ENCODE peak calls at places on chromosomes 16 and 17, in five cellular contexts. Y is A549, P is WTC11, F is K562, H is GM12878. I is an unnamed sample.
A peak's percentile ranks its signal among the peaks of the same experiment; 100 is the strongest.

GRCh38 chr17:68310141-68310540 is 18.8 kb downstream of the ARSG start:
- DNase-seq in Y (no peak), P (no peak), F (no peak), H (no peak), I (no peak)

GRCh38 chr17:64402469-64402868 is 11.8 kb upstream of the PECAM1 start:
- DNase-seq in Y (no peak), P (no peak), F (no peak), H (no peak), I (peak; percentile 52)

GRCh38 chr16:293043-293775 is 10.2 kb downstream of the PDIA2 start:
- DNase-seq in Y (no peak), P (no peak), F (no peak), H (no peak), I (no peak)

GRCh38 chr17:72545756-72546155 is 424.9 kb downstream of the SOX9 start:
- DNase-seq in Y (no peak), P (no peak), F (no peak), H (no peak), I (no peak)

GRCh38 chr17:39197380-39198185 is at the start of gene CACNB1:
- DNase-seq in Y (peak; percentile 78), P (peak; percentile 85), F (peak; percentile 86), H (no peak), I (peak; percentile 45)

GRCh38 chr17:41521574-41522261 is 3.0 kb upstream of the KRT15 start:
- DNase-seq in Y (peak; percentile 83), P (peak; percentile 57), F (peak; percentile 33), H (no peak), I (peak; percentile 81)

GRCh38 chr17:64146418-64147109 is 16.6 kb upstream of the ERN1 start:
- DNase-seq in Y (peak; percentile 66), P (peak; percentile 28), F (peak; percentile 69), H (no peak), I (peak; percentile 52)

GRCh38 chr16:61900482-61900881 is 135.8 kb downstream of the CDH8 start:
- DNase-seq in Y (peak; percentile 1), P (no peak), F (no peak), H (no peak), I (no peak)

GRCh38 chr16:66720766-66721165 is 24.2 kb upstream of the CMTM4 start:
- DNase-seq in Y (no peak), P (no peak), F (no peak), H (no peak), I (no peak)

GRCh38 chr17:7262192-7263070 is at the start of gene CLDN7:
- DNase-seq in Y (no peak), P (peak; percentile 96), F (peak; percentile 14), H (no peak), I (no peak)

GRCh38 chr16:30775381-30776099 is 11.5 kb downstream of the ZNF629 start:
- DNase-seq in Y (peak; percentile 88), P (peak; percentile 88), F (peak; percentile 86), H (no peak), I (peak; percentile 83)

GRCh38 chr17:32445976-32446375 is 1.7 kb downstream of the PSMD11 start:
- DNase-seq in Y (peak; percentile 30), P (no peak), F (no peak), H (no peak), I (no peak)

GRCh38 chr17:59401274-59401673 is 69.8 kb downstream of the YPEL2 start:
- DNase-seq in Y (no peak), P (no peak), F (no peak), H (no peak), I (no peak)

GRCh38 chr16:56798955-56799354 is 66.1 kb upstream of the SLC12A3 start:
- DNase-seq in Y (no peak), P (no peak), F (no peak), H (no peak), I (no peak)

GRCh38 chr17:80604007-80604728 is 59.5 kb downstream of the RPTOR start:
- DNase-seq in Y (no peak), P (no peak), F (no peak), H (no peak), I (no peak)

GRCh38 chr17:43360376-43360738 is 38.4 kb upstream of the ARL4D start:
- DNase-seq in Y (peak; percentile 80), P (no peak), F (no peak), H (no peak), I (peak; percentile 73)

GRCh38 chr16:66923247-66923851 is 2.0 kb downstream of the RRAD start:
- DNase-seq in Y (no peak), P (no peak), F (no peak), H (no peak), I (no peak)

GRCh38 chr17:75539969-75540729 is 14.7 kb downstream of the LLGL2 start:
- DNase-seq in Y (no peak), P (no peak), F (no peak), H (no peak), I (no peak)

GRCh38 chr16:73560497-73560896 is 512.6 kb upstream of the ZFHX3 start:
- DNase-seq in Y (no peak), P (no peak), F (no peak), H (no peak), I (no peak)

GRCh38 chr17:38674013-38674748 is 576 bp downstream of the EPOP start:
- DNase-seq in Y (peak; percentile 51), P (peak; percentile 41), F (peak; percentile 63), H (no peak), I (no peak)

DNA sequence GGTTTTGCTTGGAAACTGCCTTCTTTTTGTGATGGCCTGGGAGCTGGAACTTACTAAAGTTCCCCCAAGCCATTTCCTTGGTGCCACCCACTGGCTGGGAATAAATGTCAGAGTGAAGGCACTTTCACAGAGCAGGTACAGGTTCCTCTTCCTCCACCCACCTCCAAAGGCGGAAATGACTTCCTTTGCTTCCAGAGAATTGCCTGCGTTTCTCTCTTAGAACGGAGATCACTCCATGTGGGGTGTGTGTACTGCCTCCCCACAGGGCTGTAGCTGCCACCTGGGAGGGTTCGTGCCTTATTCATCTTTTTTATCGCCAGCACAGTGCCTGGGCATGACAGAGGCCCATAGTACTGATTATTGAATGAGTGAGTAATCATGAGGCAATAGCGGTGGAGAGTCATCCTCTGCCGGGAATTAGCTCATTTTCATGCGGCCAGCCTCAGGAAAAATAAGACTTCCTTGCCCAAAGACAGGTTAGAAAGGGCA is 32.2 kb upstream of the HAS3 start:
- DNase-seq in Y (peak; percentile 87), P (no peak), F (no peak), H (no peak), I (peak; percentile 38)
- TF ChIP-seq ESRRA in Y (no peak), P (no peak), F (no peak), H (no peak), I (no peak)

GRCh38 chr17:77322284-77322533 is 181.4 kb downstream of the SEC14L1 start:
- DNase-seq in Y (no peak), P (no peak), F (no peak), H (no peak), I (no peak)

GRCh38 chr17:77320501-77321256 is 179.9 kb downstream of the SEC14L1 start:
- DNase-seq in Y (peak; percentile 52), P (peak; percentile 7), F (peak; percentile 53), H (peak; percentile 85), I (no peak)

GRCh38 chr17:77324227-77324626 is 183.5 kb downstream of the SEC14L1 start:
- DNase-seq in Y (no peak), P (peak; percentile 6), F (no peak), H (no peak), I (no peak)

GRCh38 chr17:77323413-77324171 is 182.8 kb downstream of the SEC14L1 start:
- DNase-seq in Y (peak; percentile 72), P (peak; percentile 10), F (peak; percentile 78), H (no peak), I (no peak)

GRCh38 chr17:77322534-77323412 is 182.0 kb downstream of the SEC14L1 start:
- DNase-seq in Y (peak; percentile 95), P (peak; percentile 16), F (peak; percentile 62), H (no peak), I (peak; percentile 85)
- TF ChIP-seq ESRRA in Y (no peak), P (no peak), F (peak; percentile 22), H (no peak), I (no peak)

GRCh38 chr17:1186923-1187771 is 7.4 kb upstream of the ABR start:
- DNase-seq in Y (peak; percentile 92), P (peak; percentile 90), F (peak; percentile 71), H (no peak), I (peak; percentile 63)
- TF ChIP-seq ESRRA in Y (no peak), P (no peak), F (no peak), H (no peak), I (no peak)

GRCh38 chr16:14549789-14550153 is 80.3 kb downstream of the PARN start:
- DNase-seq in Y (peak; percentile 66), P (no peak), F (no peak), H (no peak), I (peak; percentile 78)
- TF ChIP-seq ESRRA in Y (no peak), P (no peak), F (no peak), H (no peak), I (peak; percentile 34)

I was measured in HepG2.